ENCODE peak calls at places on chromosomes 13 and 19, in nine cellular contexts. W is stimulated activated CD4-positive, alpha-beta T cell treated with anti-CD3 and anti-CD28 coated beads, Interleukin-4, amount 100 ng/mL, for 1 hour; O is heart right ventricle; S is RWPE1; L is GDM1; D is WTC11; G is Right ventricle myocardium superior; F is IMR-90; V is hypothalamus. R is an unnamed sample.

GRCh38 chr13:48402325-48402962 is 10.5 kb downstream of the LPAR6 start:
- DNase-seq in D (no peak), L (no peak), W (no peak), V (no peak), S (no peak), O (no peak), F (no peak), G (no peak), R (no peak)

GRCh38 chr13:112444416-112445399 is 68.6 kb downstream of the SPACA7 start:
- DNase-seq in F (no peak), O (no peak), L (no peak), W (no peak), V (no peak), G (no peak), D (no peak), S (no peak), R (peak; percentile 30)

GRCh38 chr19:38759590-38760003 is 13.7 kb downstream of the LGALS7 start:
- DNase-seq in S (no peak), G (no peak), L (no peak), W (no peak), V (no peak), O (no peak), F (no peak), D (no peak), R (no peak)

GRCh38 chr19:48341006-48341405 is 15.7 kb downstream of the EMP3 start:
- DNase-seq in G (no peak), D (no peak), L (no peak), F (peak; percentile 61), W (no peak), S (peak; percentile 86), O (no peak), V (no peak), R (no peak)

GRCh38 chr19:58577581-58578429 is 4.7 kb upstream of the MZF1 start:
- DNase-seq in G (no peak), L (no peak), S (no peak), V (no peak), W (no peak), D (no peak), F (no peak), O (no peak), R (peak; percentile 38)

GRCh38 chr13:20610006-20610405 is 43.0 kb downstream of the IFT88 start:
- DNase-seq in L (no peak), F (peak; percentile 48), D (no peak), V (no peak), O (no peak), G (no peak), W (no peak), S (no peak), R (no peak)

GRCh38 chr19:3054972-3055740 is 7.1 kb downstream of the TLE5 start:
- DNase-seq in S (peak; percentile 92), D (no peak), L (no peak), F (peak; percentile 17), O (no peak), G (no peak), W (no peak), V (no peak), R (peak; percentile 53)

GRCh38 chr19:51318687-51319675 is 7.5 kb downstream of the IGLON5 start:
- DNase-seq in O (no peak), D (no peak), F (no peak), W (no peak), V (no peak), L (no peak), G (no peak), S (no peak), R (no peak)

GRCh38 chr13:106513025-106513424 is 22.4 kb downstream of the EFNB2 start:
- DNase-seq in D (no peak), O (no peak), L (no peak), V (no peak), S (no peak), G (no peak), F (peak; percentile 45), W (no peak), R (no peak)

GRCh38 chr19:3852614-3853254 is 16.1 kb downstream of the ZFR2 start:
- DNase-seq in D (peak; percentile 31), W (peak; percentile 23), S (peak; percentile 92), G (no peak), F (peak; percentile 60), L (peak; percentile 46), O (peak; percentile 8), V (no peak), R (no peak)

GRCh38 chr13:28022848-28023518 is 34.5 kb upstream of the URAD start:
- DNase-seq in D (peak; percentile 21), S (no peak), V (no peak), G (peak; percentile 48), W (no peak), L (no peak), F (peak; percentile 46), O (no peak), R (no peak)

GRCh38 chr13:52926971-52927370 is 78.5 kb upstream of the PCDH8 start:
- DNase-seq in L (no peak), F (no peak), S (peak; percentile 61), W (no peak), V (no peak), O (no peak), D (no peak), G (no peak), R (no peak)

GRCh38 chr13:73465629-73465974 is 406.8 kb downstream of the KLF5 start:
- DNase-seq in L (no peak), S (peak; percentile 72), V (no peak), G (no peak), D (no peak), W (no peak), O (no peak), F (peak; percentile 42), R (no peak)

GRCh38 chr13:80924596-80924995 is 583.7 kb upstream of the SPRY2 start:
- DNase-seq in L (no peak), V (no peak), O (peak; percentile 24), D (no peak), F (no peak), G (no peak), W (no peak), S (no peak), R (no peak)

GRCh38 chr13:112346899-112347229 is 29.3 kb upstream of the SPACA7 start:
- DNase-seq in F (no peak), D (peak; percentile 48), V (no peak), S (no peak), G (no peak), L (no peak), W (no peak), O (no peak), R (no peak)

GRCh38 chr19:29535984-29536508 is 10.3 kb downstream of the VSTM2B start:
- DNase-seq in V (no peak), F (no peak), O (no peak), D (no peak), L (no peak), S (no peak), G (no peak), W (no peak), R (no peak)

GRCh38 chr13:77946522-77946921 is 27.9 kb upstream of the EDNRB start:
- DNase-seq in V (no peak), S (no peak), D (no peak), L (no peak), F (no peak), W (no peak), O (peak; percentile 6), G (no peak), R (no peak)

GRCh38 chr13:27079421-27079958 is 92.1 kb downstream of the USP12 start:
- DNase-seq in O (no peak), V (no peak), L (no peak), S (no peak), D (peak; percentile 52), F (peak; percentile 67), G (no peak), W (no peak), R (no peak)

GRCh38 chr13:105894711-105895110 is 640.8 kb downstream of the EFNB2 start:
- DNase-seq in D (no peak), W (no peak), L (no peak), G (no peak), S (no peak), O (no peak), F (no peak), V (no peak), R (no peak)

GRCh38 chr13:70960841-70961443 is 852.7 kb upstream of the KLHL1 start:
- DNase-seq in F (peak; percentile 13), L (no peak), O (no peak), V (no peak), G (no peak), D (no peak), W (no peak), S (no peak), R (no peak)

GRCh38 chr13:71865858-71866172 is 1.2 kb downstream of the DACH1 start:
- DNase-seq in V (no peak), S (no peak), O (peak; percentile 15), G (peak; percentile 37), W (peak; percentile 4), D (peak; percentile 21), F (no peak), L (no peak), R (no peak)

GRCh38 chr19:30567535-30568232 is 195.5 kb downstream of the ZNF536 start:
- DNase-seq in O (no peak), L (no peak), G (no peak), S (no peak), F (no peak), V (no peak), W (no peak), D (no peak), R (no peak)

GRCh38 chr13:95926231-95926630 is 127.0 kb downstream of the UGGT2 start:
- DNase-seq in W (no peak), S (no peak), G (no peak), O (no peak), D (no peak), L (no peak), F (no peak), V (no peak), R (no peak)

GRCh38 chr13:84980571-84980970 is 818.6 kb downstream of the SLITRK6 start:
- DNase-seq in L (no peak), F (no peak), G (no peak), W (no peak), V (no peak), O (no peak), S (no peak), D (no peak), R (no peak)

GRCh38 chr19:19054939-19055440 is 8.8 kb upstream of the SLC25A42 start:
- DNase-seq in W (no peak), D (no peak), S (no peak), O (no peak), V (no peak), L (no peak), G (no peak), F (no peak), R (no peak)

GRCh38 chr19:35715355-35715809 is 2.4 kb upstream of the KMT2B start:
- DNase-seq in O (no peak), F (no peak), V (no peak), L (no peak), G (no peak), S (no peak), D (no peak), W (no peak), R (peak; percentile 52)

GRCh38 chr19:50242586-50242985 is 39.2 kb downstream of the MYH14 start:
- DNase-seq in D (no peak), L (no peak), W (no peak), O (no peak), G (no peak), V (no peak), S (no peak), F (no peak), R (no peak)

GRCh38 chr13:48304132-48304876 is 753 bp downstream of the RB1 start:
- DNase-seq in L (peak; percentile 38), F (peak; percentile 55), W (no peak), S (peak; percentile 25), V (peak; percentile 20), O (peak; percentile 49), G (peak; percentile 43), D (peak; percentile 23), R (no peak)

GRCh38 chr13:95533545-95534135 is 18.9 kb upstream of the CLDN10 start:
- DNase-seq in L (no peak), W (no peak), O (no peak), G (no peak), D (peak; percentile 39), F (no peak), S (no peak), V (no peak), R (no peak)

GRCh38 chr13:36533806-36534205 is 101.5 kb downstream of the CCNA1 start:
- DNase-seq in F (no peak), O (no peak), L (no peak), V (no peak), D (no peak), W (no peak), S (peak; percentile 35), G (no peak), R (no peak)

GRCh38 chr19:38557205-38557799 is 60.5 kb downstream of the MAP4K1 start:
- DNase-seq in D (no peak), F (no peak), L (no peak), W (no peak), S (no peak), O (no peak), G (no peak), V (no peak), R (no peak)